ENCODE peak calls at places on chromosomes 12 and 14, in four cellular contexts. V is K562, A is GM12878, R is H1. U is an unnamed sample.

GRCh38 chr12:46692606-46693005 is 133.2 kb downstream of the SLC38A4 start:
- DNase-seq in V (no peak), A (no peak), R (no peak), U (no peak)

GRCh38 chr14:63940387-63940786 is 87.6 kb downstream of the SYNE2 start:
- DNase-seq in V (no peak), A (no peak), R (no peak), U (no peak)

GRCh38 chr12:49462103-49462739 is 76.6 kb upstream of the KCNH3 start:
- DNase-seq in V (no peak), A (no peak), R (no peak), U (no peak)

GRCh38 chr12:116459501-116459900 is 99.7 kb upstream of the MAP1LC3B2 start:
- DNase-seq in V (no peak), A (no peak), R (no peak), U (no peak)

GRCh38 chr12:70240677-70241076 is 2.6 kb upstream of the CNOT2 start:
- DNase-seq in V (no peak), A (no peak), R (no peak), U (no peak)

GRCh38 chr12:111458773-111459172 is 53.0 kb downstream of the SH2B3 start:
- DNase-seq in V (no peak), A (no peak), R (peak), U (no peak)

GRCh38 chr12:70535896-70536374 is 101.3 kb downstream of the PTPRB start:
- DNase-seq in V (no peak), A (no peak), R (no peak), U (peak)

GRCh38 chr14:100861188-100861936 is 35.4 kb downstream of the MEG3 start:
- DNase-seq in V (no peak), A (no peak), R (no peak), U (no peak)

GRCh38 chr14:85867450-85867849 is 337.5 kb downstream of the FLRT2 start:
- DNase-seq in V (no peak), A (no peak), R (no peak), U (no peak)

GRCh38 chr12:92493816-92494215 is 209.0 kb upstream of the PLEKHG7 start:
- DNase-seq in V (no peak), A (no peak), R (no peak), U (no peak)

GRCh38 chr14:102914474-102915291 is 7.8 kb upstream of the AMN start:
- DNase-seq in V (no peak), A (no peak), R (no peak), U (no peak)

GRCh38 chr14:59249029-59249428 is 60.6 kb downstream of the DAAM1 start:
- DNase-seq in V (no peak), A (no peak), R (no peak), U (no peak)

GRCh38 chr14:69571879-69572633 is 2.6 kb downstream of the CCDC177 start:
- DNase-seq in V (peak), A (no peak), R (peak), U (peak)

GRCh38 chr12:105485321-105485910 is 154.9 kb downstream of the C12orf75 start:
- DNase-seq in V (no peak), A (no peak), R (no peak), U (no peak)
- H2AFZ ChIP-seq in V (no peak), A (no peak), R (no peak), U (no peak)

GRCh38 chr12:67439611-67440010 is 170.5 kb downstream of the CAND1 start:
- DNase-seq in V (no peak), A (no peak), R (no peak), U (no peak)

GRCh38 chr12:67442896-67443295 is 173.7 kb downstream of the CAND1 start:
- DNase-seq in V (no peak), A (no peak), R (no peak), U (no peak)

GRCh38 chr12:67444542-67444941 is 175.4 kb downstream of the CAND1 start:
- DNase-seq in V (no peak), A (no peak), R (no peak), U (no peak)

GRCh38 chr12:67441736-67442346 is 172.7 kb downstream of the CAND1 start:
- DNase-seq in V (peak), A (no peak), R (peak), U (peak)

DNA sequence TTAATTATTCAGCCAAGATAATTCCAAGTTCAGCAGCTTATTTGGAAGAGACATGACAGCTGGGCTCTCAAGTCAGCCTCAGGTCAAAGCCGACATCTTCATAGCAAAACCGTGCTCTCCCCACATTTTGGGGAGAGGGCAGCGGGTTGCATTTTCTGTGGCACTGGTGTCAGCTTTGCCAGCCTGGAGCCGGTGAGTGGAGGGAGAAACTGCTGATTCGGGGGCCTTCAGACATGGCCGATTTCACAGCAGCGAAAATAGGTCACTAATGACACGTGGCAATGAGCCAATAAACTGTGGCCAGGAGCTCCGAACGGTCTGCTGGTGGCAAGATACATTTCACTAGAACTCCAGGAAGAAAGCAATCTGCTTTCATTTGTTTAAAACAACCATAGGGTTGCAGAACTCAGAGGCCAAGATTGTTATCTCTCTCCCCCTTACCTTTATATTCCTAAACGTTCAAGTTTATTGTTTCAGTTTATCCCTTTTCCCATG is 173.2 kb downstream of the CAND1 start:
- DNase-seq in V (no peak), A (no peak), R (no peak), U (no peak)
- TF ChIP-seq HDAC2 in V (no peak), A (no peak), R (no peak), U (no peak)

DNA sequence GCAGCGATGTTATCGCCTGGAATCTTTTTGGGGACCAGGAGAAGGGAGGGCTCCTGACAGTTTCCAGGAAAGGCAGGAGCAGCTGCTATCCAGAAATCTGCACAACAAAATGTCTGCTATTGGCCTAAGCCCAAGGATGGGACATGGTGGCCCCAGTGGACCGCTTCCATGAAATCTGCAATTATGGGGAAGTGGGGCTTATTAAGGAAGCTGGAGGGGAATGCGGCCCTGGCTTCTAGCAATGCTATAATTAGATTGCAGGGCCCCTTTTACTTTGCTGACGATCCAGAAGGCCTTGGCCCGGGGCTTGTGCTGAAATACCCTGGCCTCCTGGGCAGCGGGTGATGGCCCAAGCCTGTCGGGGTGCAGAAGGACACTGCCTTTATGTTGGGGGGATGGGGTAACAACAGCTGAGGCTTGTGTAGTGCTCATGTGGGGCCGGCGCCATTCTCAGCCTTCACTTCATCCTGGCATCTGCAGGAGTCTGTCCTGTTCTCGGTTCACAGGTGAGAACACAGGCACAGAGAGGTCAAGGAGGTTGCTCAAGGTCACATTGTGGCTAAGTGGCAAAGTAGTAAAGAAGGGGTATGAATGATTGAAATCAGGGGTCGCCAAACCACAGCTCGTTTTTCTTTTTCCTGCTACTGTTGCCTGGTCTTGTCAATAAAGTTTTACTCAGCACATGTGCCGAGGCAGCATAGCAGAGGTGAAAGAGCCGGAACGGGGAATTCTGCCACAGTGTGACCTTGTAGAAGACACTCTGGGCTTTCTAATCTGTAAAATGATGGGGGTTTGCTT is 153.5 kb downstream of the RBM19 start:
- DNase-seq in V (no peak), A (no peak), R (no peak), U (no peak)
- TF ChIP-seq ATF2 in V (no peak), A (no peak), R (no peak), U (no peak)

GRCh38 chr12:91355150-91356006 is 172.8 kb upstream of the DCN start:
- DNase-seq in V (peak), A (peak), R (peak), U (peak)
- H2AFZ ChIP-seq in V (no peak), A (no peak), R (no peak), U (no peak)

GRCh38 chr12:12715459-12716150 is 1.6 kb upstream of the CDKN1B start:
- DNase-seq in V (no peak), A (no peak), R (no peak), U (no peak)

GRCh38 chr12:12714276-12715001 is 2.7 kb upstream of the CDKN1B start:
- DNase-seq in V (no peak), A (no peak), R (no peak), U (no peak)

GRCh38 chr12:12713932-12714275 is 3.3 kb upstream of the CDKN1B start:
- DNase-seq in V (no peak), A (no peak), R (no peak), U (no peak)

GRCh38 chr12:12716151-12716844 is 870 bp upstream of the CDKN1B start:
- DNase-seq in V (no peak), A (no peak), R (no peak), U (peak)

GRCh38 chr12:12715128-12715458 is 2.1 kb upstream of the CDKN1B start:
- DNase-seq in V (no peak), A (no peak), R (no peak), U (no peak)
- TF ChIP-seq HDAC2 in V (no peak), A (no peak), R (no peak), U (no peak)